ENCODE peak calls at places on chromosomes 12 and 14, in six cellular contexts. L, G, M, Q, Y and H are unnamed samples.

GRCh38 chr12:1424674-1425395 is 169.5 kb downstream of the FBXL14 start:
- DNase-seq in G (no peak), Y (no peak), M (no peak), L (no peak), Q (no peak), H (no peak)

GRCh38 chr14:60222820-60223219 is 26.2 kb upstream of the PPM1A start:
- DNase-seq in L (no peak), G (no peak), Q (no peak), M (no peak), Y (no peak), H (no peak)

GRCh38 chr12:21819236-21819635 is 44.7 kb upstream of the KCNJ8 start:
- DNase-seq in M (peak; percentile 56), L (no peak), G (no peak), Q (no peak), Y (peak; percentile 63), H (no peak)

GRCh38 chr14:100874411-100875091 is 29.0 kb downstream of the RTL1 start:
- DNase-seq in G (no peak), M (no peak), Y (no peak), L (no peak), Q (no peak), H (no peak)

GRCh38 chr12:47194501-47194900 is 114.7 kb upstream of the AMIGO2 start:
- DNase-seq in L (no peak), Q (peak; percentile 19), Y (no peak), G (no peak), M (no peak), H (no peak)

GRCh38 chr12:11071414-11071813 is 9.3 kb upstream of the TAS2R46 start:
- DNase-seq in Q (no peak), G (no peak), Y (no peak), M (no peak), L (no peak), H (no peak)

GRCh38 chr14:99853206-99853605 is 60.0 kb downstream of the EML1 start:
- DNase-seq in G (no peak), Y (no peak), Q (no peak), L (peak; percentile 50), M (peak; percentile 9), H (no peak)

GRCh38 chr14:34498684-34499412 is 36.8 kb upstream of the SPTSSA start:
- DNase-seq in M (peak; percentile 34), Y (peak; percentile 22), L (peak; percentile 45), G (no peak), Q (no peak), H (peak; percentile 36)

GRCh38 chr14:30779210-30779609 is 95.1 kb upstream of the COCH start:
- DNase-seq in M (peak; percentile 38), L (no peak), Y (peak; percentile 48), G (no peak), Q (peak; percentile 40), H (no peak)

GRCh38 chr12:75766263-75767160 is 255.1 kb upstream of the KRR1 start:
- DNase-seq in Y (peak; percentile 80), L (no peak), G (no peak), M (peak; percentile 74), Q (no peak), H (no peak)

GRCh38 chr12:91910871-91911388 is 234.7 kb downstream of the BTG1 start:
- DNase-seq in M (no peak), L (no peak), Y (no peak), G (peak; percentile 33), Q (no peak), H (peak; percentile 64)

GRCh38 chr12:114674201-114675047 is 9.6 kb downstream of the TBX3 start:
- DNase-seq in Q (no peak), Y (peak; percentile 64), M (no peak), G (peak; percentile 21), L (no peak), H (peak; percentile 56)

GRCh38 chr12:92338671-92339070 is 193.0 kb upstream of the BTG1 start:
- DNase-seq in M (no peak), Y (no peak), L (no peak), Q (no peak), G (no peak), H (no peak)

GRCh38 chr12:46160081-46160980 is 108.5 kb downstream of the SLC38A1 start:
- DNase-seq in Q (no peak), G (no peak), Y (peak; percentile 44), L (peak; percentile 34), M (peak; percentile 92), H (no peak)

GRCh38 chr14:99517643-99518381 is 36.6 kb downstream of the CCNK start:
- DNase-seq in Y (no peak), L (peak; percentile 27), Q (no peak), M (no peak), G (no peak), H (no peak)

GRCh38 chr14:105537580-105538474 is 11.4 kb downstream of the TMEM121 start:
- DNase-seq in Q (peak; percentile 65), Y (no peak), G (no peak), L (peak; percentile 95), M (peak; percentile 38), H (peak; percentile 40)

GRCh38 chr12:70389678-70390077 is 23.6 kb downstream of the KCNMB4 start:
- DNase-seq in Q (no peak), Y (no peak), G (no peak), L (no peak), M (no peak), H (no peak)

GRCh38 chr12:59388176-59388575 is 207.7 kb upstream of the SLC16A7 start:
- DNase-seq in L (no peak), M (no peak), G (no peak), Q (no peak), Y (no peak), H (no peak)

GRCh38 chr12:113127791-113128199 is 7.8 kb downstream of the RASAL1 start:
- DNase-seq in L (peak; percentile 21), Y (no peak), Q (no peak), M (no peak), G (no peak), H (no peak)

GRCh38 chr14:50363734-50364113 is 33.0 kb downstream of the CDKL1 start:
- DNase-seq in G (no peak), Q (peak; percentile 67), M (peak; percentile 69), L (no peak), Y (peak; percentile 18), H (no peak)

GRCh38 chr14:67524152-67524963 is 8.7 kb upstream of the PLEKHH1 start:
- DNase-seq in M (no peak), L (no peak), G (no peak), Q (peak; percentile 12), Y (no peak), H (no peak)

GRCh38 chr12:5388581-5389535 is 43.0 kb upstream of the NTF3 start:
- DNase-seq in G (no peak), Q (no peak), L (no peak), Y (peak; percentile 18), M (peak; percentile 75), H (no peak)

GRCh38 chr12:73629171-73629570 is 908.5 kb upstream of the ATXN7L3B start:
- DNase-seq in L (no peak), Y (no peak), Q (no peak), G (no peak), M (no peak), H (no peak)

GRCh38 chr12:132167610-132168310 is 23.5 kb downstream of the NOC4L start:
- DNase-seq in M (no peak), L (no peak), G (no peak), Q (peak; percentile 34), Y (no peak), H (no peak)
- H3K9ac ChIP-seq in M (no peak overlapping the region), L (no peak overlapping the region), G (peak overlapping the region; percentile 21), Q (no peak overlapping the region), Y (no peak overlapping the region), H (no peak overlapping the region)

DNA sequence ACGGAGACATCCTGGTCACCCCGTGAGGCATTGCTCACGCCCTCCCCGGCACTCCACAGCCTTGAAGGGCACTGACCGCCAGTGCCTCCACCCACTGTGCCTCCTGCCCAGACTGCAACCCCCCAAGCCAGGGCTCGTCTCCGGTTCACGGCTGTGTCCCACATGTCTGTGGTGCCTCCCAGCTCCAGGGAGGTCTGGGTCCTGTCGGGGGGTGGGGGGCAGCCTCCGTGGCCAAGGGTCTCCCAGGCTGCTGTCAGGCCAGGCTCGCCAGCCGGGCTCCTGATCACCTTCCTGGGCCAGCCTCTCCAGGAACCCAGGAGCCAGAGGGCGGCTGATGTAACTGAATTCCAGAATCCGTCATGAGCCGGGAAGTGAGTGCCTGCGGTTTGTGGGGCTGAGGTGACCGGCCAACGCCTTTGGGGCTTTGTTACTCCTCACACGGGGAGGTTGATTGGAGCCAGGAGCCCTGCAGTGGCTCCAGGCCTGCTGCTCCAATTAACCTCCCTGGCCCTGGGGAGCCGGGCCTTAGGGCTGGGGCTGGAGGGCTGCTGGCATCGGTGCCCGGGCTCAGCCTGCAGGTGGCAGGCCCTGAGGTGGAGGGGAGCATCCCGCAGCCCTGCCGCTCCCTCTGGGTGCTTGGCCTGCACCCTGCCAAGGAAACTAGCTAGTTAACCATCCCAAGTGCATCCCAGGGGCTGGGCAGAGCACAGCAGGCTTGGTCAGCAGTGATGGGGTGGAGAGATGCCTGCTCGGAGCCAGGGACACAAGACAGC is 36.4 kb upstream of the FBRSL1 start:
- DNase-seq in Y (peak; percentile 44), L (no peak), G (no peak), M (peak; percentile 86), Q (no peak), H (peak; percentile 47)
- H2AFZ ChIP-seq in Y (peak overlapping the region; percentile 63), L (no peak overlapping the region), G (no peak overlapping the region), M (no peak overlapping the region), Q (no peak overlapping the region), H (no peak overlapping the region)

GRCh38 chr12:24838531-24838950 is 110.4 kb downstream of the BCAT1 start:
- DNase-seq in Q (peak; percentile 54), G (no peak), Y (peak; percentile 87), M (peak; percentile 88), L (peak; percentile 42), H (no peak)
- H3K9ac ChIP-seq in Q (no peak overlapping the region), G (no peak overlapping the region), Y (no peak overlapping the region), M (peak overlapping the region; percentile 40), L (no peak overlapping the region), H (no peak overlapping the region)

DNA sequence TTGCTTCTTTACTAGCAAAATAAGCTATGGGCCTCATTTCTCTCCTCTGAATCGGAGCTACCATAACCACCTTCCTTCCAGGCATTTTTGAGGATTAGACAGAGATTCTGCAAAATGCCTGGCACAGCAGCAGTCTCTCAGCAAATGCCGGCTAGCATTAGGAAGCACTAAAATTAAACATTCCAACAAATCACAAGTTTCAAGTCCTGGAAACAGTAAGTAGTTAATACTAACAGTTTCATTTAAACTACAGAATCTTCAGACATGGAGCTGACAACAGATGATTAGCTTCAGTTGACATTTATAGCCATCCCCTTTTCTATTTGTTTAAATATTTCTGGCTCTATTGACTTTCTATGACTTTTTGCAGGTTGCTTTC is 73.8 kb downstream of the PPM1H start:
- DNase-seq in L (no peak), Q (no peak), G (no peak), M (no peak), Y (no peak), H (no peak)
- H2AFZ ChIP-seq in L (peak overlapping the region; percentile 80), Q (no peak overlapping the region), G (no peak overlapping the region), M (peak overlapping the region; percentile 50), Y (no peak overlapping the region), H (no peak overlapping the region)

DNA sequence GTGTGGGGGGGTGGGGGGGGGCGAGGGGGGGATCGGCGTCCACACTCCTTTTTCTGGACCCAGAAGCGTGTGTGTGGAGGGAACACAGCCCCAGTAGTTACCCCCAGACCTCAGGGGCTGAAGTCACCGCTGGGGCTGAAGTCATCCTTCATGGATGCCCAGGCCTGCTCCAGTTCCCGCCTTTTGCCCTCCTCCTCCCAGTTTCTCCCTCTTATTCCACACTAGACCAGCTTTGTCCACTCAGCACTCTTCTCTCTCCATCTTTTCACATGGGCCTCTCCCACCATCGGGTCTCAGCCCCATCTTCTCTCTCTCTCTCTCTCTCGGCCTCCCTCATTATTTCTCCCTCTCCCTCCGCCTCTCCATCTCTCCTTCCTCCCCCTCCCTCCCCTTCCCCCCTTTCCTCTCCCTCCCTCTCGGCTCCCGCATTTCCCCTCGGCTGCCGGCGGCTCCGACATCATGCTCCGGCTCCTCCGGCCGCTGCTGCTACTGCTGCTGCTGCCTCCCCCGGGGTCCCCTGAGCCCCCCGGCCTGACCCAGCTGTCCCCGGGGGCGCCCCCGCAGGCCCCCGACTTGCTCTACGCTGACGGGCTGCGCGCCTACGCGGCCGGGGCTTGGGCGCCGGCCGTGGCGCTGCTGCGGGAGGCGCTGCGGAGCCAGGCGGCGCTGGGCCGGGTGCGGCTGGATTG is at the start of gene P3H3:
- DNase-seq in Y (peak; percentile 47), G (no peak), L (peak; percentile 84), M (peak; percentile 76), Q (no peak), H (peak; percentile 70)
- H3K9ac ChIP-seq in Y (peak within 1 kb of the TSS; percentile 92), G (peak within 1 kb of the TSS; percentile 98), L (peak within 1 kb of the TSS; percentile 95), M (peak within 1 kb of the TSS; percentile 96), Q (no peak within 1 kb of the TSS), H (peak within 1 kb of the TSS; percentile 73)